ENCODE peak calls at places on chromosomes 1 and 21, in six cellular contexts. Z is fibroblast of lung, O is PC-3, Y is MM.1S, E is neural progenitor cell, T is GM23248. U is an unnamed sample.
A peak's percentile ranks its signal among the peaks of the same experiment; 100 is the strongest.

GRCh38 chr1:37540036-37540785 is 13.9 kb downstream of the SNIP1 start:
- DNase-seq in Z (no peak), O (no peak), Y (no peak), E (no peak), T (no peak), U (no peak)

GRCh38 chr1:216750031-216750627 is 26.9 kb upstream of the ESRRG start:
- DNase-seq in Z (peak; percentile 78), O (peak; percentile 85), Y (peak; percentile 66), E (peak; percentile 88), T (peak; percentile 67), U (peak; percentile 81)

GRCh38 chr1:33610391-33610790 is 137.9 kb downstream of the ZSCAN20 start:
- DNase-seq in Z (no peak), O (no peak), Y (no peak), E (no peak), T (no peak), U (peak; percentile 44)

GRCh38 chr1:201360901-201361651 is 16.4 kb downstream of the TNNT2 start:
- DNase-seq in Z (no peak), O (no peak), Y (no peak), E (no peak), T (no peak), U (no peak)

GRCh38 chr1:36341626-36342320 is 18.3 kb upstream of the EVA1B start:
- DNase-seq in Z (no peak), O (no peak), Y (no peak), E (no peak), T (no peak), U (no peak)

GRCh38 chr1:48794815-48795214 is 18.1 kb upstream of the BEND5 start:
- DNase-seq in Z (no peak), O (peak; percentile 57), Y (no peak), E (no peak), T (peak; percentile 22), U (no peak)

GRCh38 chr1:31705080-31705866 is 1.5 kb upstream of the COL16A1 start:
- DNase-seq in Z (peak; percentile 74), O (peak; percentile 49), Y (peak; percentile 16), E (peak; percentile 68), T (peak; percentile 82), U (peak; percentile 75)

GRCh38 chr1:24756395-24756794 is 11.1 kb downstream of the CLIC4 start:
- DNase-seq in Z (no peak), O (no peak), Y (no peak), E (no peak), T (no peak), U (no peak)

GRCh38 chr1:27015260-27015659 is 2.6 kb upstream of the TENT5B start:
- DNase-seq in Z (no peak), O (no peak), Y (no peak), E (no peak), T (no peak), U (peak; percentile 58)

GRCh38 chr1:160131803-160132565 is 16.4 kb downstream of the ATP1A2 start:
- DNase-seq in Z (no peak), O (no peak), Y (no peak), E (no peak), T (no peak), U (no peak)

GRCh38 chr21:43794857-43795256 is 5.5 kb downstream of the RRP1 start:
- DNase-seq in Z (no peak), O (no peak), Y (no peak), E (no peak), T (no peak), U (no peak)
- H4K20me1 ChIP-seq in Z (no peaks in the 10 kb centered on the region), O (peaks cover 33% of the 10 kb centered on the region), Y (peaks cover 3% of the 10 kb centered on the region), E (peaks cover 14% of the 10 kb centered on the region), T (no peaks in the 10 kb centered on the region), U (peaks cover 15% of the 10 kb centered on the region)

DNA sequence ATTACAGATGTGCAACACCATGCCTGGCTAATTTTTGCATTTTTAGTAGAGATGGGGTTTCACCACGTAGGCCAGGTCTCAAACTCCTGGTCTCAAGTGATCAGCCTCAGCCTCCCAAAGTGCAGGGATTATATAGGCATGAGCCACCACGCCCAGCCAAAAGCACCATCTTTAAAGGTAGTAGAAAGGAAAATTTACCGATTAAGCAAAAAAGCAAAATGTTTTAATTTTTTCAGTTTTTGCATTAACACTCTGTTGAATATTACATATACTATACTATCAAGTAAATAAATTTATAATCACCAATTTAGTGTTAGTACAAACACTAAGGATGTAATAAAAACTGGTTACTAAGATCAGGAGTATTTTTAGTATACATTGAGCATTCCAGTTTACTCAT is 20.6 kb downstream of the RC3H1 start:
- DNase-seq in Z (no peak), O (no peak), Y (no peak), E (no peak), T (no peak), U (no peak)
- H4K20me1 ChIP-seq in Z (no peaks in the 10 kb centered on the region), O (peaks cover 7% of the 10 kb centered on the region), Y (peaks cover 19% of the 10 kb centered on the region), E (peaks cover 98% of the 10 kb centered on the region), T (peaks cover 28% of the 10 kb centered on the region), U (no peaks in the 10 kb centered on the region)

GRCh38 chr1:185050823-185051451 is 5.6 kb downstream of the RNF2 start:
- DNase-seq in Z (no peak), O (no peak), Y (no peak), E (no peak), T (no peak), U (no peak)
- H4K20me1 ChIP-seq in Z (peaks cover 4% of the 10 kb centered on the region), O (peaks cover 33% of the 10 kb centered on the region), Y (no peaks in the 10 kb centered on the region), E (peaks cover 52% of the 10 kb centered on the region), T (peaks cover 40% of the 10 kb centered on the region), U (peaks cover 34% of the 10 kb centered on the region)

GRCh38 chr1:172549621-172550280 is 16.8 kb downstream of the SUCO start:
- DNase-seq in Z (peak; percentile 52), O (peak; percentile 77), Y (no peak), E (no peak), T (peak; percentile 54), U (no peak)
- H4K20me1 ChIP-seq in Z (peaks cover 1% of the 10 kb centered on the region), O (peaks cover 47% of the 10 kb centered on the region), Y (peaks cover 25% of the 10 kb centered on the region), E (peaks cover 71% of the 10 kb centered on the region), T (peaks cover 3% of the 10 kb centered on the region), U (no peaks in the 10 kb centered on the region)

DNA sequence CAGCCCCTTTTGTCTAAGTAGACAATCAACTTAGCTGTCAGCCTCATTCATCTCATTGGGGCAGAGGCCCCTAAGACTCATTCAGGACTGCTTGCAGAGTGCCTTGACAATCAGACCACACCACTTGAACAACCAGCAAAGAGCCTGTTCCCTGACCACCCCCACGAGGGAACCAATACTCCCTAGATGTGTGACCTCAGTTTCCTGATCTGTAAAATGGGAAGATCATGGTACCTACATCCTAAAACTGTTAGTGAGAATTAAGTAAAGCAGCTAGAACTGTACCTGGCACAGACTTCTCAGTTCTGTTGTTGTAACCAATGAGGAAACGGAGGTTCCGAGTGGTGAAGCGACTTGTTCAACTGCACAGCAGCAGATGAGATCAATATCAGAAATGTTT is 298.5 kb downstream of the RRAGC start:
- DNase-seq in Z (no peak), O (no peak), Y (no peak), E (no peak), T (no peak), U (no peak)
- H4K20me1 ChIP-seq in Z (no peaks in the 10 kb centered on the region), O (no peaks in the 10 kb centered on the region), Y (no peaks in the 10 kb centered on the region), E (no peaks in the 10 kb centered on the region), T (no peaks in the 10 kb centered on the region), U (no peaks in the 10 kb centered on the region)

GRCh38 chr1:171963762-171964161 is 122.5 kb downstream of the DNM3 start:
- DNase-seq in Z (no peak), O (no peak), Y (no peak), E (no peak), T (no peak), U (no peak)
- H4K20me1 ChIP-seq in Z (no peaks in the 10 kb centered on the region), O (no peaks in the 10 kb centered on the region), Y (no peaks in the 10 kb centered on the region), E (no peaks in the 10 kb centered on the region), T (no peaks in the 10 kb centered on the region), U (no peaks in the 10 kb centered on the region)

GRCh38 chr1:93676424-93676823 is 5.2 kb downstream of the BCAR3 start:
- DNase-seq in Z (peak; percentile 42), O (no peak), Y (no peak), E (no peak), T (peak; percentile 41), U (no peak)

GRCh38 chr1:93673159-93673657 is 8.4 kb downstream of the BCAR3 start:
- DNase-seq in Z (peak; percentile 84), O (peak; percentile 58), Y (no peak), E (no peak), T (peak; percentile 61), U (no peak)

GRCh38 chr1:93675931-93676330 is 5.7 kb downstream of the BCAR3 start:
- DNase-seq in Z (no peak), O (no peak), Y (no peak), E (no peak), T (peak; percentile 48), U (no peak)

GRCh38 chr1:93677729-93678128 is 3.9 kb downstream of the BCAR3 start:
- DNase-seq in Z (no peak), O (no peak), Y (no peak), E (no peak), T (no peak), U (no peak)

GRCh38 chr1:93675272-93675671 is 6.4 kb downstream of the BCAR3 start:
- DNase-seq in Z (no peak), O (no peak), Y (no peak), E (no peak), T (no peak), U (no peak)
- H4K20me1 ChIP-seq in Z (peaks cover 2% of the 10 kb centered on the region), O (peaks cover 68% of the 10 kb centered on the region), Y (no peaks in the 10 kb centered on the region), E (peaks cover 35% of the 10 kb centered on the region), T (peaks cover 29% of the 10 kb centered on the region), U (peaks cover 28% of the 10 kb centered on the region)

GRCh38 chr1:53305650-53306049 is 22.2 kb downstream of the LRP8 start:
- DNase-seq in Z (no peak), O (no peak), Y (no peak), E (no peak), T (peak; percentile 14), U (no peak)

GRCh38 chr1:53308512-53308911 is 19.4 kb downstream of the LRP8 start:
- DNase-seq in Z (no peak), O (no peak), Y (no peak), E (no peak), T (no peak), U (no peak)

GRCh38 chr1:53306168-53306567 is 21.7 kb downstream of the LRP8 start:
- DNase-seq in Z (no peak), O (no peak), Y (no peak), E (no peak), T (peak; percentile 31), U (no peak)

GRCh38 chr1:53304527-53304926 is 23.3 kb downstream of the LRP8 start:
- DNase-seq in Z (no peak), O (no peak), Y (no peak), E (no peak), T (no peak), U (no peak)

GRCh38 chr1:53307037-53307436 is 20.8 kb downstream of the LRP8 start:
- DNase-seq in Z (no peak), O (no peak), Y (no peak), E (no peak), T (no peak), U (no peak)
- H4K20me1 ChIP-seq in Z (no peaks in the 10 kb centered on the region), O (no peaks in the 10 kb centered on the region), Y (peaks cover 9% of the 10 kb centered on the region), E (peaks cover 58% of the 10 kb centered on the region), T (no peaks in the 10 kb centered on the region), U (peaks cover 13% of the 10 kb centered on the region)

U was measured in Karpas-422.